ENCODE peak calls at places on chromosomes 6 and 20, in four cellular contexts. S, P, B and U are unnamed samples. For H3K36me3, the result is how much of the 10 kb centered on the place peaks cover.

GRCh38 chr6:156559151-156559690 is 218.0 kb upstream of the ARID1B start:
- DNase-seq in S (no peak), P (no peak), B (no peak), U (no peak)

GRCh38 chr6:151692216-151692615 is 115.3 kb upstream of the ESR1 start:
- DNase-seq in P (no peak), B (no peak), S (no peak), U (no peak)

GRCh38 chr6:23980965-23981364 is 145.1 kb upstream of the NRSN1 start:
- DNase-seq in P (no peak), S (no peak), B (no peak), U (no peak)

GRCh38 chr6:41682497-41682961 is 44.3 kb downstream of the MDFI start:
- DNase-seq in S (no peak), P (no peak), B (no peak), U (no peak)

GRCh38 chr6:134175532-134176282 is 123.3 kb upstream of the SLC2A12 start:
- DNase-seq in P (peak), S (peak), B (no peak), U (no peak)

GRCh38 chr20:56893206-56893605 is 264.1 kb downstream of the TFAP2C start:
- DNase-seq in S (no peak), B (no peak), P (no peak), U (peak)

GRCh38 chr6:48889429-48889828 is 573.6 kb downstream of the MMUT start:
- DNase-seq in B (no peak), P (no peak), S (no peak), U (no peak)

GRCh38 chr6:41700577-41701347 is 34.6 kb downstream of the TFEB start:
- DNase-seq in P (no peak), B (no peak), S (no peak), U (no peak)

GRCh38 chr6:163960128-163960527 is 545.6 kb downstream of the QKI start:
- DNase-seq in S (no peak), B (no peak), P (no peak), U (no peak)

GRCh38 chr6:137811121-137811911 is 55.7 kb upstream of the TNFAIP3 start:
- DNase-seq in P (peak), B (peak), S (peak), U (no peak)

GRCh38 chr6:106520711-106521367 is 108.5 kb downstream of the RTN4IP1 start:
- DNase-seq in B (no peak), S (no peak), P (no peak), U (no peak)

GRCh38 chr6:45535933-45536332 is 158.2 kb upstream of the SUPT3H start:
- DNase-seq in P (no peak), S (no peak), B (no peak), U (no peak)
- H3K4me3 ChIP-seq in P (no peak), S (no peak), B (no peak), U (no peak)

GRCh38 chr6:99490608-99491007 is 24.6 kb downstream of the USP45 start:
- DNase-seq in P (no peak), S (no peak), B (no peak), U (no peak)

GRCh38 chr6:99491159-99491558 is 24.1 kb downstream of the USP45 start:
- DNase-seq in B (no peak), P (no peak), S (no peak), U (no peak)

DNA sequence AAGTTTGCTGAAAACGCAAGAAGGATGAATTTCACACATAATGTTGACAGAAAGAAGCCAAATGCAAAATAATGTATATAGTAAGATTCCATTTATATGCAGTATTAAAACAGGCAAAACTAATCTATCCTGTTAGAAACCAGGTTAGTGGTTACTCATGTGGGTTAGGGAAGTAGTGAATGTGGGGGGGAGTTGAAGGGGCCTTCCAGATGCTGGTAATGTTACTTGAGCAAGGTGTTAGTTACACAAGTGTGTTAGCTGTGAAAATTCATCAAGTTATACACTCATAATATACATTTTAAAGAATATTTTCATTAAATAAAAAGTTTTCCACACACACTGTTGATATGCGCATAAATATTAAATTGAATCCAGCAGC is 29.8 kb downstream of the USP45 start:
- DNase-seq in B (no peak), P (no peak), S (no peak), U (no peak)
- H3K36me3 ChIP-seq in B (under half), P (under half), S (under half), U (under half)

GRCh38 chr20:1734269-1734858 is 76.8 kb upstream of the SIRPG start:
- DNase-seq in P (peak), B (no peak), S (no peak), U (no peak)
- H3K4me3 ChIP-seq in P (no peak), B (no peak), S (no peak), U (no peak)

DNA sequence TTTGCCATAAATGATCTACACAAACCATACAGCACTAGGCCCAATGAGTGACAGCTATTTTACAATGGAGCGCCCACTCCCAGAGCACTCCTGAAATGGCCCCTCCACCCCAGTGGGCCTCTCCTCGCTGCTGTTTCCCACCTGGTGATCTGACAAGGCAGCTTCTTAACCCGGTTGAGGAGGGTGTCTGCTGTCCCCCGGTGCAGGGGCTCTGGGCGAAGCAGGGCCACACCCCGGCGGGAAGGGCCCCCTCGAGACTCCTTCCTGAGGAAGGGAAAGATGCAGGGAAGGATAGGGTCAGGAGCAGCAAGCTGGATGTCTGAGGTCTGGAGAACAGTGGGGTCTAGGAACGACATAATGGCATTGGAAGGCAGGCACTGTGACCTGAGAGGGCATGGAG is 10.2 kb downstream of the ABHD16A start:
- DNase-seq in B (no peak), P (no peak), S (no peak), U (no peak)
- H3K36me3 ChIP-seq in B (half or more), P (half or more), S (half or more), U (under half)